ENCODE peak calls at places on chromosome 4, in five cellular contexts. Q is iris pigment epithelial cell, S is lung, D is NCI-H2081, X is astrocyte of the hippocampus. U is an unnamed sample.

GRCh38 chr4:155906554-155907247 is 3.2 kb downstream of the TDO2 start:
- DNase-seq in Q (peak), S (no peak), D (peak), X (peak), U (peak)

GRCh38 chr4:118798658-118799057 is 37.3 kb downstream of the SEC24D start:
- DNase-seq in Q (no peak), S (no peak), D (no peak), X (no peak), U (no peak)

GRCh38 chr4:139815646-139816601 is 150.3 kb downstream of the MGST2 start:
- DNase-seq in Q (peak), S (no peak), D (no peak), X (peak), U (peak)

GRCh38 chr4:86675548-86675947 is 81.4 kb downstream of the PTPN13 start:
- DNase-seq in Q (no peak), S (no peak), D (no peak), X (no peak), U (no peak)

GRCh38 chr4:7734651-7735260 is 204.9 kb downstream of the AFAP1 start:
- DNase-seq in Q (no peak), S (peak), D (no peak), X (no peak), U (no peak)

GRCh38 chr4:52903273-52903672 is 41.2 kb downstream of the RASL11B start:
- DNase-seq in Q (no peak), S (no peak), D (no peak), X (no peak), U (no peak)

GRCh38 chr4:127188847-127189246 is 443.9 kb upstream of the INTU start:
- DNase-seq in Q (no peak), S (no peak), D (no peak), X (peak), U (peak)

GRCh38 chr4:88689877-88690276 is 7.8 kb downstream of the NAP1L5 start:
- DNase-seq in Q (peak), S (no peak), D (no peak), X (no peak), U (no peak)

GRCh38 chr4:80221161-80221560 is 23.9 kb downstream of the PRDM8 start:
- DNase-seq in Q (no peak), S (no peak), D (no peak), X (no peak), U (peak)

U was measured in MCF 10A.